ENCODE peak calls at places on chromosomes 16 and 17, in ten cellular contexts. U is upper lobe of left lung, Q is PC-9, D is HFF-Myc, E is psoas muscle, Y is endothelial cell, K is choroid plexus epithelial cell, W is HCT116, X is suprapubic skin, H is fibroblast of pulmonary artery. L is an unnamed sample.
A peak's percentile ranks its signal among the peaks of the same experiment; 100 is the strongest.

GRCh38 chr17:17696871-17697633 is 15.8 kb downstream of the RAI1 start:
- DNase-seq in U (no peak), Q (peak; percentile 68), D (no peak), E (no peak), Y (no peak), K (no peak), W (no peak), X (no peak), H (no peak), L (no peak)

GRCh38 chr16:31356566-31357323 is 1.8 kb downstream of the ITGAX start:
- DNase-seq in U (no peak), Q (no peak), D (no peak), E (peak; percentile 45), Y (peak; percentile 23), K (no peak), W (no peak), X (peak; percentile 74), H (no peak), L (no peak)

GRCh38 chr17:65515512-65515911 is 45.9 kb downstream of the AXIN2 start:
- DNase-seq in U (no peak), Q (no peak), D (no peak), E (no peak), Y (no peak), K (no peak), W (no peak), X (peak; percentile 65), H (no peak), L (no peak)

GRCh38 chr16:75593825-75594820 is 27.9 kb downstream of the GABARAPL2 start:
- DNase-seq in U (no peak), Q (no peak), D (peak; percentile 76), E (no peak), Y (peak; percentile 6), K (peak; percentile 66), W (no peak), X (no peak), H (peak; percentile 46), L (no peak)

GRCh38 chr16:67954421-67955196 is 10.7 kb upstream of the LCAT start:
- DNase-seq in U (no peak), Q (no peak), D (no peak), E (no peak), Y (no peak), K (no peak), W (no peak), X (no peak), H (no peak), L (no peak)

GRCh38 chr17:38416840-38417209 is 11.4 kb upstream of the ARHGAP23 start:
- DNase-seq in U (peak; percentile 87), Q (no peak), D (no peak), E (no peak), Y (no peak), K (no peak), W (no peak), X (no peak), H (peak; percentile 19), L (no peak)

GRCh38 chr17:66387391-66387981 is 85.1 kb downstream of the PRKCA start:
- DNase-seq in U (no peak), Q (no peak), D (no peak), E (no peak), Y (no peak), K (no peak), W (no peak), X (no peak), H (no peak), L (no peak)

GRCh38 chr16:26505501-26505900 is 561.2 kb upstream of the C16orf82 start:
- DNase-seq in U (no peak), Q (no peak), D (no peak), E (no peak), Y (no peak), K (no peak), W (no peak), X (no peak), H (no peak), L (no peak)

GRCh38 chr16:84898447-84898846 is 78.7 kb downstream of the CRISPLD2 start:
- DNase-seq in U (no peak), Q (no peak), D (no peak), E (no peak), Y (no peak), K (peak; percentile 20), W (no peak), X (no peak), H (no peak), L (no peak)

GRCh38 chr17:50169121-50169764 is 3.4 kb downstream of the SGCA start:
- DNase-seq in U (no peak), Q (peak; percentile 54), D (no peak), E (peak; percentile 71), Y (peak; percentile 67), K (peak; percentile 81), W (peak; percentile 78), X (no peak), H (peak; percentile 76), L (no peak)

GRCh38 chr17:882827-883585 is 96.6 kb downstream of the NXN start:
- DNase-seq in U (peak; percentile 25), Q (peak; percentile 42), D (no peak), E (peak; percentile 86), Y (no peak), K (peak; percentile 81), W (no peak), X (no peak), H (peak; percentile 19), L (no peak)

GRCh38 chr17:60087882-60088669 is 9.4 kb upstream of the HEATR6 start:
- DNase-seq in U (peak; percentile 78), Q (peak; percentile 67), D (no peak), E (no peak), Y (no peak), K (peak; percentile 97), W (no peak), X (no peak), H (peak; percentile 76), L (no peak)

GRCh38 chr17:45265823-45266222 is 3.9 kb upstream of the SPATA32 start:
- DNase-seq in U (peak; percentile 43), Q (no peak), D (no peak), E (peak; percentile 76), Y (no peak), K (peak; percentile 72), W (no peak), X (no peak), H (peak; percentile 65), L (no peak)

GRCh38 chr16:88785106-88785924 is at the start of gene PIEZO1:
- DNase-seq in U (peak; percentile 75), Q (peak; percentile 71), D (no peak), E (peak; percentile 83), Y (peak; percentile 79), K (peak; percentile 66), W (no peak), X (no peak), H (peak; percentile 63), L (no peak)

GRCh38 chr16:10926867-10927266 is 15.4 kb downstream of the DEXI start:
- DNase-seq in U (no peak), Q (no peak), D (no peak), E (no peak), Y (no peak), K (no peak), W (no peak), X (no peak), H (no peak), L (no peak)

GRCh38 chr16:2468142-2468724 is 2.9 kb upstream of the NTN3 start:
- DNase-seq in U (no peak), Q (peak; percentile 35), D (no peak), E (no peak), Y (no peak), K (no peak), W (no peak), X (no peak), H (no peak), L (no peak)

GRCh38 chr17:43758497-43759174 is at the start of gene SOST:
- DNase-seq in U (no peak), Q (no peak), D (no peak), E (no peak), Y (no peak), K (no peak), W (no peak), X (no peak), H (no peak), L (no peak)

GRCh38 chr17:50353600-50354195 is 7.8 kb downstream of the XYLT2 start:
- DNase-seq in U (no peak), Q (no peak), D (no peak), E (no peak), Y (no peak), K (no peak), W (no peak), X (peak; percentile 68), H (no peak), L (no peak)

GRCh38 chr16:49492090-49492801 is 118.6 kb downstream of the C16orf78 start:
- DNase-seq in U (peak; percentile 23), Q (no peak), D (no peak), E (peak; percentile 82), Y (peak; percentile 71), K (peak; percentile 23), W (no peak), X (peak; percentile 78), H (peak; percentile 12), L (no peak)
- TF ChIP-seq CTCF in U (peak; percentile 89), Q (peak; percentile 76), D (peak; percentile 75), E (peak; percentile 88), Y (peak; percentile 95), K (peak; percentile 76), W (peak; percentile 84), X (peak; percentile 91), H (peak; percentile 65), L (no peak)

GRCh38 chr16:70714526-70715112 is 28.8 kb upstream of the MTSS2 start:
- DNase-seq in U (no peak), Q (no peak), D (no peak), E (no peak), Y (no peak), K (no peak), W (no peak), X (no peak), H (no peak), L (no peak)
- TF ChIP-seq CTCF in U (no peak), Q (no peak), D (no peak), E (no peak), Y (no peak), K (no peak), W (no peak), X (no peak), H (no peak), L (no peak)

DNA sequence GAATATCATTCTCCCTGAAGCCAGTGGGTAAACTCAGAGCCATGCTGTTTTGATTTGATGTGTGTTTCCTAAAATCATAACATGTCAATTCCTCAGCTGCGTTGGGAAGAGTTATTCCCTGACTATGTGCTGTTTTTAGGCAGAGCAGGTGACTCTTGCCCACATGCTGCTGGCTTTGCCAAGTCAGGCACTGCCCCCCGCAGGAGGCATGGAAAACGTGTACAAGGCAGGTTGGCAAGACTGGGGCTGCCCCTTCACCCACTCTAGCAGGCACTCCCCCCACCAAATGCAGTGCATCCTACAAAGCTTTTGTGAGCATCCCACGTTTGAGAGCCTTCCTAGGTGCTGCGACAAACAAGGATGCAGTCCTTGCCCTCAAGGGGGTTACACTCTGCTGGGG is 38.3 kb upstream of the NAT9 start:
- DNase-seq in U (no peak), Q (no peak), D (no peak), E (no peak), Y (no peak), K (no peak), W (no peak), X (no peak), H (no peak), L (no peak)
- TF ChIP-seq CTCF in U (no peak), Q (peak; percentile 26), D (peak; percentile 16), E (no peak), Y (no peak), K (no peak), W (peak; percentile 32), X (no peak), H (no peak), L (no peak)

DNA sequence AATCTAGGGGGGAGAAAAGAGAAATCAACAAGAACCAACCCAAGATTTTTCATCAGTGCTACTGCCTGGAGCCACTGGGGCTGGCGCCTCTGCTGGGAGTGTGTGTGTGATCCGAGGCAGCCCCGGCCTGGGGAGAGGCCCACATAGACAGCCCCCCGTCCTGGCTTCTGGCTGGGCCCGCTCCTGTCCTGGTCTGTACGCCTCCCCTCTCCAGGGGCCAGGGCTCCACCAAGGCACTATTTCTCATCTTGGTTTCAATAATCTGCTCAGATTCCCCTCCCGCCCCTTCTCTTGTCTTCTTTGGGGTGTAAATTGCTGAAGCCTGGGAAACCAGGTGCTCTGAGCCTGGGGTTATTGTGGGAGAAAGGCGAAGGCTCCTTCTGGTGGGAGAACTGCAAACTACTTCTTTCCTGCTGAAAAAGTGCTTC is 7.8 kb downstream of the BAHCC1 start:
- DNase-seq in U (no peak), Q (no peak), D (no peak), E (no peak), Y (no peak), K (peak; percentile 31), W (no peak), X (no peak), H (no peak), L (no peak)
- TF ChIP-seq CTCF in U (no peak), Q (no peak), D (no peak), E (no peak), Y (no peak), K (peak; percentile 36), W (no peak), X (no peak), H (peak; percentile 12), L (no peak)